ENCODE peak calls at places on chromosomes 16 and 17, in four cellular contexts. K is iris pigment epithelial cell, C is tibial nerve, U is AG08395. I is an unnamed sample.

GRCh38 chr17:38877130-38877851 is 7.4 kb downstream of the LASP1 start:
- DNase-seq in K (no peak), C (no peak), U (no peak), I (peak; percentile 56)

GRCh38 chr17:69574257-69575197 is 160.0 kb downstream of the MAP2K6 start:
- DNase-seq in K (peak; percentile 87), C (no peak), U (no peak), I (no peak)

GRCh38 chr17:1203111-1203966 is 23.6 kb upstream of the ABR start:
- DNase-seq in K (peak; percentile 73), C (peak; percentile 36), U (peak; percentile 96), I (peak; percentile 58)

GRCh38 chr17:76820039-76820438 is 48.2 kb upstream of the MGAT5B start:
- DNase-seq in K (no peak), C (no peak), U (no peak), I (no peak)

GRCh38 chr17:19387921-19388521 is 1.0 kb upstream of the MFAP4 start:
- DNase-seq in K (peak; percentile 74), C (no peak), U (peak; percentile 82), I (no peak)

GRCh38 chr16:51500306-51500705 is 349.2 kb upstream of the SALL1 start:
- DNase-seq in K (peak; percentile 37), C (no peak), U (peak; percentile 56), I (no peak)

GRCh38 chr17:37605813-37606505 is 3.3 kb downstream of the SYNRG start:
- DNase-seq in K (peak; percentile 13), C (no peak), U (no peak), I (peak; percentile 50)

GRCh38 chr16:28930203-28930602 is 1.6 kb upstream of the CD19 start:
- DNase-seq in K (no peak), C (no peak), U (no peak), I (no peak)

GRCh38 chr16:58036943-58037342 is 11.4 kb downstream of the MMP15 start:
- DNase-seq in K (no peak), C (no peak), U (no peak), I (no peak)

GRCh38 chr16:87353613-87354012 is 30.0 kb downstream of the FBXO31 start:
- DNase-seq in K (no peak), C (no peak), U (no peak), I (no peak)

GRCh38 chr17:46876353-46876887 is 25.0 kb downstream of the WNT9B start:
- DNase-seq in K (no peak), C (no peak), U (no peak), I (no peak)

GRCh38 chr16:3025032-3026002 is 1.5 kb downstream of the THOC6 start:
- DNase-seq in K (no peak), C (no peak), U (no peak), I (no peak)

GRCh38 chr16:70267516-70267915 is 15.8 kb upstream of the EXOSC6 start:
- DNase-seq in K (peak; percentile 61), C (no peak), U (peak; percentile 63), I (no peak)

GRCh38 chr16:27723711-27724490 is 174.0 kb downstream of the KATNIP start:
- DNase-seq in K (no peak), C (no peak), U (no peak), I (no peak)

GRCh38 chr17:59890720-59891119 is 2.0 kb downstream of the TUBD1 start:
- DNase-seq in K (peak; percentile 77), C (no peak), U (peak; percentile 33), I (no peak)

I was measured in CD8-positive, alpha-beta T cell.